ENCODE peak calls at places on chromosome 4, in seven cellular contexts. J, V, W, I, Y, E and O are unnamed samples.

GRCh38 chr4:151948351-151949016 is 187.7 kb upstream of the GATB start:
- DNase-seq in Y (peak), V (no peak), W (no peak), I (no peak), J (no peak), E (peak), O (no peak)

GRCh38 chr4:46656071-46656470 is 253.0 kb downstream of the COX7B2 start:
- DNase-seq in J (no peak), W (no peak), Y (no peak), I (no peak), V (no peak), E (no peak), O (no peak)

GRCh38 chr4:125551451-125551850 is 236.7 kb downstream of the FAT4 start:
- DNase-seq in V (no peak), I (no peak), W (no peak), E (no peak), Y (no peak), J (no peak), O (no peak)

GRCh38 chr4:128354205-128354821 is 66.7 kb upstream of the PGRMC2 start:
- DNase-seq in Y (peak), E (peak), V (no peak), J (no peak), I (no peak), W (peak), O (no peak)

GRCh38 chr4:152674359-152674758 is 5.4 kb downstream of the TMEM154 start:
- DNase-seq in V (no peak), I (no peak), W (no peak), Y (no peak), J (no peak), E (no peak), O (no peak)

GRCh38 chr4:77695769-77696168 is 90.1 kb downstream of the CXCL13 start:
- DNase-seq in J (no peak), I (no peak), Y (peak), W (peak), V (no peak), E (peak), O (no peak)

GRCh38 chr4:25356068-25356467 is 21.0 kb upstream of the ANAPC4 start:
- DNase-seq in J (no peak), Y (no peak), I (no peak), W (no peak), V (no peak), E (no peak), O (no peak)

GRCh38 chr4:148094149-148094548 is 348.1 kb downstream of the NR3C2 start:
- DNase-seq in J (no peak), E (no peak), W (no peak), Y (no peak), I (no peak), V (no peak), O (no peak)

GRCh38 chr4:1986578-1987210 is 22.1 kb downstream of the NELFA start:
- DNase-seq in V (no peak), W (no peak), E (no peak), J (no peak), Y (no peak), I (no peak), O (no peak)